ENCODE peak calls at places on chromosome 22, in six cellular contexts. N, L, X, Y, W and E are unnamed samples.

GRCh38 chr22:25232301-25232700 is 12.9 kb downstream of the CRYBB2 start:
- DNase-seq in N (no peak), L (no peak), X (no peak), Y (no peak), W (no peak), E (no peak)

GRCh38 chr22:46147471-46148267 is 2.7 kb upstream of the PPARA start:
- DNase-seq in N (no peak), L (no peak), X (no peak), Y (no peak), W (no peak), E (no peak)

GRCh38 chr22:39300198-39300830 is 19.1 kb downstream of the RPL3 start:
- DNase-seq in N (peak), L (no peak), X (no peak), Y (peak), W (no peak), E (peak)

GRCh38 chr22:48376428-48376827 is 1451.2 kb downstream of the BRD1 start:
- DNase-seq in N (no peak), L (no peak), X (no peak), Y (peak), W (no peak), E (no peak)

GRCh38 chr22:25764270-25765015 is 22.5 kb downstream of the MYO18B start:
- DNase-seq in N (no peak), L (no peak), X (no peak), Y (peak), W (no peak), E (no peak)

GRCh38 chr22:43467171-43467570 is 55.4 kb downstream of the MPPED1 start:
- DNase-seq in N (no peak), L (no peak), X (no peak), Y (no peak), W (no peak), E (no peak)

GRCh38 chr22:48055827-48056226 is 1293.4 kb downstream of the TBC1D22A start:
- DNase-seq in N (no peak), L (no peak), X (no peak), Y (no peak), W (no peak), E (no peak)

GRCh38 chr22:22460060-22460459 is 48.5 kb downstream of the ZNF280B start:
- DNase-seq in N (no peak), L (no peak), X (no peak), Y (no peak), W (no peak), E (no peak)

GRCh38 chr22:24894998-24895397 is 51.5 kb downstream of the LHFPL7 start:
- DNase-seq in N (peak), L (no peak), X (peak), Y (peak), W (peak), E (peak)

GRCh38 chr22:48686694-48687302 is 1140.9 kb downstream of the BRD1 start:
- DNase-seq in N (no peak), L (no peak), X (no peak), Y (no peak), W (no peak), E (no peak)

GRCh38 chr22:42185915-42186439 is 55.4 kb upstream of the CYP2D6 start:
- DNase-seq in N (no peak), L (no peak), X (no peak), Y (no peak), W (no peak), E (no peak)

GRCh38 chr22:24433868-24434471 is 6.6 kb downstream of the ADORA2A start:
- DNase-seq in N (peak), L (no peak), X (peak), Y (no peak), W (no peak), E (no peak)

GRCh38 chr22:16915711-16916110 is 90.5 kb upstream of the XKR3 start:
- DNase-seq in N (no peak), L (no peak), X (no peak), Y (no peak), W (no peak), E (no peak)

GRCh38 chr22:49177666-49178065 is 650.0 kb downstream of the BRD1 start:
- DNase-seq in N (no peak), L (no peak), X (no peak), Y (no peak), W (no peak), E (no peak)

GRCh38 chr22:21650823-21651520 is 8.9 kb downstream of the SDF2L1 start:
- DNase-seq in N (no peak), L (no peak), X (no peak), Y (peak), W (no peak), E (no peak)

GRCh38 chr22:45163074-45163416 is 680 bp upstream of the NUP50 start:
- DNase-seq in N (peak), L (no peak), X (peak), Y (peak), W (peak), E (no peak)

GRCh38 chr22:46791201-46791731 is 28.8 kb downstream of the TBC1D22A start:
- DNase-seq in N (peak), L (peak), X (no peak), Y (no peak), W (no peak), E (peak)

GRCh38 chr22:21860640-21861039 is 6.8 kb downstream of the MAPK1 start:
- DNase-seq in N (no peak), L (no peak), X (no peak), Y (no peak), W (no peak), E (no peak)

GRCh38 chr22:41479671-41480396 is 10.9 kb downstream of the ACO2 start:
- DNase-seq in N (no peak), L (no peak), X (peak), Y (peak), W (no peak), E (no peak)

GRCh38 chr22:47333625-47334024 is 571.2 kb downstream of the TBC1D22A start:
- DNase-seq in N (no peak), L (no peak), X (peak), Y (no peak), W (no peak), E (no peak)

GRCh38 chr22:48973694-48974041 is 854.0 kb downstream of the BRD1 start:
- DNase-seq in N (no peak), L (no peak), X (no peak), Y (no peak), W (no peak), E (no peak)

GRCh38 chr22:42766860-42767259 is 46.2 kb upstream of the A4GALT start:
- DNase-seq in N (no peak), L (no peak), X (no peak), Y (no peak), W (no peak), E (no peak)

GRCh38 chr22:45777046-45777851 is 105.6 kb downstream of the ATXN10 start:
- DNase-seq in N (no peak), L (no peak), X (no peak), Y (no peak), W (peak), E (no peak)

GRCh38 chr22:41524283-41524682 is 20.0 kb downstream of the POLR3H start:
- DNase-seq in N (peak), L (no peak), X (no peak), Y (no peak), W (no peak), E (peak)

GRCh38 chr22:22167791-22168189 is 76.8 kb upstream of the VPREB1 start:
- DNase-seq in N (peak), L (no peak), X (no peak), Y (no peak), W (no peak), E (no peak)

GRCh38 chr22:46748948-46749681 is 11.1 kb upstream of the CERK start:
- DNase-seq in N (no peak), L (peak), X (no peak), Y (no peak), W (no peak), E (no peak)

GRCh38 chr22:41920271-41920976 is 5.5 kb upstream of the SHISA8 start:
- DNase-seq in N (peak), L (no peak), X (no peak), Y (no peak), W (no peak), E (no peak)

GRCh38 chr22:39519681-39520053 is 695 bp upstream of the ATF4 start:
- DNase-seq in N (peak), L (no peak), X (no peak), Y (peak), W (peak), E (peak)

GRCh38 chr22:40249286-40249685 is 71.6 kb downstream of the TNRC6B start:
- DNase-seq in N (no peak), L (no peak), X (no peak), Y (peak), W (no peak), E (no peak)

GRCh38 chr22:25853902-25854301 is 111.9 kb downstream of the MYO18B start:
- DNase-seq in N (no peak), L (no peak), X (peak), Y (peak), W (peak), E (no peak)

GRCh38 chr22:42742940-42743339 is 22.3 kb upstream of the A4GALT start:
- DNase-seq in N (no peak), L (no peak), X (no peak), Y (peak), W (no peak), E (no peak)

GRCh38 chr22:40560551-40560950 is 76.0 kb downstream of the MRTFA start:
- DNase-seq in N (no peak), L (no peak), X (peak), Y (no peak), W (no peak), E (no peak)

GRCh38 chr22:25413620-25414019 is 150.9 kb upstream of the GRK3 start:
- DNase-seq in N (no peak), L (no peak), X (no peak), Y (no peak), W (no peak), E (no peak)

GRCh38 chr22:42313804-42314581 is 43.5 kb upstream of the TCF20 start:
- DNase-seq in N (peak), L (peak), X (peak), Y (peak), W (peak), E (no peak)

GRCh38 chr22:45678961-45679912 is 7.6 kb downstream of the ATXN10 start:
- DNase-seq in N (no peak), L (no peak), X (no peak), Y (no peak), W (no peak), E (no peak)

GRCh38 chr22:29702931-29703594 is 16.7 kb upstream of the CABP7 start:
- DNase-seq in N (no peak), L (no peak), X (no peak), Y (peak), W (no peak), E (no peak)

GRCh38 chr22:29703595-29704195 is 16.1 kb upstream of the CABP7 start:
- DNase-seq in N (no peak), L (no peak), X (no peak), Y (no peak), W (no peak), E (no peak)

GRCh38 chr22:29700206-29700948 is 19.4 kb upstream of the CABP7 start:
- DNase-seq in N (no peak), L (no peak), X (peak), Y (no peak), W (no peak), E (no peak)

GRCh38 chr22:29702025-29702930 is 17.5 kb upstream of the CABP7 start:
- DNase-seq in N (peak), L (no peak), X (no peak), Y (no peak), W (peak), E (no peak)

DNA sequence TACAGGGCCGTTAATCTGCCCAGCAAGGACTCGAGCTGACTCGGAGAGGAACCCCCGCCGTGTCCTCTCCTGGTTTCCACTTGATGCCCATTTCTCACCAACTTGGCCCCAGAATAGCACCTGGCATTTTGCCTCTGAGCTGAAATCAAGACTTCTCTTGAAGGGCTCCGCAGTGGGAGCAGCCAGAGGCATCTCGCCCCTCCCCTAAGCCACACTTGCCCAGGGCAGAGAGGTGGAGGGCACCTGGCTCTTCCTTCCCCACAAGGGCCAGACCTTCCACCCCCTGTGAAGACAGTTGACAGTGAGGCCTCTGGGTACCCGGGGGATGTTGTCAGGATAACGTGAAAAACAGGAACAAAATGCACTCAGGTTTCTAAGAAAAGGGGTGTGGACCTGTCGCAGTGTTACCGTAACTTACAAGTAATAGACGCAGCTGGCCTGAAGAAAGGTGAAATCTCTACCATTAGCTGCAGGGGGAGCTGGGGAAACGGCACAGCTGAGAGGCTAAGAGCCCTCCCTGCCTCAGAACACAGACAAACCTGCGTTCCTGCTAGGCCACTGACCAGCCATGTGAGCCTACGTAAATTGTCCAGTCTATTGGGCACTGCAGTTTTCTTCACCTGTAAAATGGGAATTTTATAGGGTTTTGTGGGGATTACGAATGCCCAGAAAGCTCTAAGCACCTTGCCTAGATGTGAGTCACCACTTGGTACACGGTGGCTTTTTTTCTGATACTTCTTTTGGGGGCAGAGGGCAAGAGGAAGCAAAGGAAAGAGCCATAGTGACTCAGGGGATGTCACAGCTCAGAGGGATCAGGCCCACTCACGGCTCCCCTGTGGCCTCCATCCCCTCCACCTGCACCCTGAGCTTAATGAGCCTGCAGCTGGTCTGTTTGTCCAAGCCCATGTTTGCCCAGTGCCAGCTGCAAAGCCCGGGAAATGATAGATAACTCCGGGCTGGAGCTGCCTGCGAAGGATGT is 18.6 kb upstream of the CABP7 start:
- DNase-seq in N (peak), L (no peak), X (no peak), Y (peak), W (peak), E (no peak)
- H3K4me3 ChIP-seq in N (no peak), L (no peak), X (no peak), Y (peak), W (no peak), E (no peak)

DNA sequence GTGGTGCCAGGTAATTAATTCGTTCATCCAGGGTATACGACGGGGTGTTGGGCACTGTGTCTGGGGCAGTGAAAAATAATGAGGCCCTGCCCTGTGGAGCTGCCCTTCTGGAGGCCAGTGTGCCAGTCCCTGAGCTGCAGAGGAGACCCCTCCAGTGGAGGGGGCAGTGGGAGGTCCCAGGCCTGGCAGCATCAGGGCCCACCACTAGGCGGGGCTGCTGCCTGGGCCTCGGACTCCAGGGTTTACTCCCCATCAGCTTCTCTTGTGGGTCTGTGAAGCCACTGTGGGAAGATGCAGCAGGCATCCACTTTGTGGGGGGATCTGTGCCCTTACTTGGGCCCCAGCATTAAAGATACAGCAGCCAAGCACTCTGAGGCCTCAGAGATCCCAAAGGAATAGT is 17.4 kb upstream of the TMPRSS6 start:
- DNase-seq in N (no peak), L (no peak), X (no peak), Y (peak), W (peak), E (no peak)
- TF ChIP-seq CTCF in N (peak), L (peak), X (peak), Y (peak), W (peak), E (no peak)

GRCh38 chr22:32543020-32543357 is 68.4 kb downstream of the FBXO7 start:
- DNase-seq in N (no peak), L (no peak), X (no peak), Y (no peak), W (no peak), E (no peak)

GRCh38 chr22:32546935-32547334 is 72.3 kb downstream of the FBXO7 start:
- DNase-seq in N (no peak), L (no peak), X (no peak), Y (no peak), W (no peak), E (no peak)

GRCh38 chr22:32545801-32546200 is 71.2 kb downstream of the FBXO7 start:
- DNase-seq in N (no peak), L (no peak), X (no peak), Y (no peak), W (no peak), E (peak)

GRCh38 chr22:32546480-32546879 is 71.9 kb downstream of the FBXO7 start:
- DNase-seq in N (no peak), L (no peak), X (no peak), Y (no peak), W (no peak), E (no peak)

DNA sequence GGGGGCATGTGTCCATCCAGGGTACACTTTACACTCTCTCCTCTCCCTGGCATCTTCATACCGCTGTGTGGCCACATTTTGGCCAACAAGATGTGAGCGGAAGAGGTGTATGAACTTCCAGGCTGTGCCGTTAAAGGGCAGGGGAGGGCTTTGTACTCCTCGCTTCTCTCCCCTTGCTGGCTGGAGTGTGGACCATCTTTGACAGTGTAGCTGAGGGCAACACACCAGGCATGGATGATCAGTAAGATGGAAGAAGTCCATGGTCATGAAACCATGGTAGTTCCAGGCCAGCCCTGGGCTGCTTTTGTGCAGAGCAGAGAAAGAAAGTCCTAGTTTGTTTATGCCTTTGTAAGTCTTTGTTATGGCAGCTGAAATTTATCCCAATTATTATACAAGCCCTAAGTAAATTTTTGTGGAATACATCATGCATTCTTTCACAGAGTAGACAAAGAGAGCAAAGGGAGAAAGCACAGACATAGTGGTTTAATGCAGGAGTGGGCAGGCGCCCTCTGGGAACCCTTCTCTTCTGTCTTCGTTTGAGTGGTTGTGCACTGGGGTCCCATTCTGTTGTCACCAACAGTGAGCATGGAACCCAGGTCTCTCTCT is 70.4 kb downstream of the FBXO7 start:
- DNase-seq in N (no peak), L (no peak), X (no peak), Y (no peak), W (no peak), E (no peak)
- H3K27ac ChIP-seq in N (peak), L (no peak), X (no peak), Y (no peak), W (no peak), E (no peak)

DNA sequence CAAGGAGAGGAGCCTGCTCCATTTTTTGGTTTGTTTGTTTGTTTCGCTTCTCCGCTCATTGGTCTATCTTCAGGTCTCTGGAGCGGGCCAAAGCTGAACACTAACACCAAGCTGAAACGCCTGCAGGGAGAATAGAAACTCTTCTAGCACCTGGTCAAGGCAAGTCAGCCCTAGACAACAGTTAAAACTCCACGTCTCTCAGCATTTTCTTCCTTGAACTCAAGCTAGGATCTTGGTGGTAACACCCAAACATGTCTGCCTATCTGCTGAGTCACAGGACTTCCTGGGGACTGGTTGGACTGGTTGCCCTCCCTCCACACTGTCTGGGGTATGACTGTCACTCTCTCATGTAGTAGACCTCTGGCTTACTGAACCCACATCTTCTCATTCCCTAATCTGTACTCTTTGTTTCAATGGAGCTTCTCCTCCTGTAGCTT is 23.9 kb upstream of the RBFOX2 start:
- DNase-seq in N (no peak), L (no peak), X (no peak), Y (no peak), W (peak), E (no peak)
- H3K4me3 ChIP-seq in N (no peak), L (no peak), X (no peak), Y (no peak), W (no peak), E (no peak)

GRCh38 chr22:30606455-30607299 is at the start of gene TCN2:
- DNase-seq in N (peak), L (no peak), X (peak), Y (peak), W (peak), E (peak)
- TF ChIP-seq CTCF in N (peak), L (no peak), X (no peak), Y (no peak), W (no peak), E (no peak)

DNA sequence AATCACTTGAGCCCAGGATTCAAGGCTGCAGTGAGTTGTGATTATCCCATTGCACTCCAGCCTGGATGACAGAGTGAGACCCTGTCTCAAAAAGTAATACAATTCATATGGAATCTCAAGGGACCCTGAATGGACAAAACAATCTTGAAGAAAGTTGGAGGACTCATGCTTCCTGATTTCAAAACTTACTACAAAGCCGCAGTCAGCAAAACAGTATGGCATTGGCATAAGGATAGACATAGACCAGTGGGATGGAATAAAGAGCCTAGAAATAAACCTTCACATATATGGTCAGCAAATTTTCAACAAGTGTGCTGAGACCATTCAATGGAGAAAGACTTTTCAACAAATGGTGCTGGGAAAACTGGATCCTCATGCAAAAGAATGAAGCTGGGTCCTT is 2.5 kb downstream of the SELENOO start:
- DNase-seq in N (no peak), L (no peak), X (no peak), Y (no peak), W (no peak), E (no peak)
- H3K27ac ChIP-seq in N (no peak), L (no peak), X (no peak), Y (no peak), W (no peak), E (no peak)

GRCh38 chr22:38191746-38192474 is 9.9 kb upstream of the MAFF start:
- DNase-seq in N (no peak), L (no peak), X (no peak), Y (no peak), W (no peak), E (no peak)
- H3K4me3 ChIP-seq in N (no peak), L (no peak), X (no peak), Y (no peak), W (no peak), E (no peak)

GRCh38 chr22:28015676-28016601 is 96.9 kb upstream of the PITPNB start:
- DNase-seq in N (peak), L (no peak), X (no peak), Y (no peak), W (no peak), E (no peak)
- TF ChIP-seq CTCF in N (no peak), L (no peak), X (no peak), Y (no peak), W (no peak), E (no peak)